ENCODE peak calls at places on chromosomes 16 and 17, in nine cellular contexts. G is right lobe of liver, N is heart left ventricle, S is ovary, W is erythroblast, Y is GM12892, B is GM12891, R is Peyer's patch, Z is testis. C is an unnamed sample.

GRCh38 chr17:40340880-40341807 is 23.4 kb downstream of the GJD3 start:
- DNase-seq in G (peak), N (peak), S (peak), W (peak), Y (peak), B (peak), R (peak), Z (peak), C (peak)

GRCh38 chr16:79307214-79307613 is 293.3 kb downstream of the MAF start:
- DNase-seq in G (peak), N (peak), S (no peak), W (no peak), Y (no peak), B (no peak), R (peak), Z (peak), C (peak)

GRCh38 chr16:67804853-67805542 is 1.4 kb downstream of the RANBP10 start:
- DNase-seq in G (no peak), N (no peak), S (no peak), W (no peak), Y (no peak), B (no peak), R (no peak), Z (no peak), C (peak)

GRCh38 chr17:43753488-43754129 is 5.0 kb downstream of the SOST start:
- DNase-seq in G (no peak), N (no peak), S (no peak), W (no peak), Y (no peak), B (no peak), R (no peak), Z (no peak), C (no peak)

GRCh38 chr17:74959826-74960738 is 12.5 kb downstream of the HID1 start:
- DNase-seq in G (no peak), N (no peak), S (no peak), W (no peak), Y (no peak), B (no peak), R (no peak), Z (no peak), C (no peak)

GRCh38 chr17:80596760-80597608 is 52.3 kb downstream of the RPTOR start:
- DNase-seq in G (no peak), N (no peak), S (no peak), W (no peak), Y (no peak), B (no peak), R (no peak), Z (no peak), C (no peak)

GRCh38 chr17:41308918-41309359 is at the start of gene KRTAP16-1:
- DNase-seq in G (no peak), N (no peak), S (no peak), W (no peak), Y (no peak), B (no peak), R (peak), Z (no peak), C (no peak)

GRCh38 chr16:11552445-11552844 is 34.3 kb downstream of the LITAF start:
- DNase-seq in G (peak), N (no peak), S (no peak), W (no peak), Y (no peak), B (no peak), R (no peak), Z (peak), C (no peak)

GRCh38 chr17:35609831-35610230 is 22.7 kb downstream of the AP2B1 start:
- DNase-seq in G (no peak), N (no peak), S (no peak), W (no peak), Y (no peak), B (no peak), R (no peak), Z (no peak), C (no peak)

GRCh38 chr17:51056813-51057510 is 63.7 kb downstream of the SPAG9 start:
- DNase-seq in G (no peak), N (no peak), S (peak), W (peak), Y (no peak), B (no peak), R (no peak), Z (peak), C (peak)

GRCh38 chr17:79607941-79608728 is 2.7 kb downstream of the RBFOX3 start:
- DNase-seq in G (no peak), N (peak), S (no peak), W (no peak), Y (no peak), B (peak), R (no peak), Z (peak), C (peak)

DNA sequence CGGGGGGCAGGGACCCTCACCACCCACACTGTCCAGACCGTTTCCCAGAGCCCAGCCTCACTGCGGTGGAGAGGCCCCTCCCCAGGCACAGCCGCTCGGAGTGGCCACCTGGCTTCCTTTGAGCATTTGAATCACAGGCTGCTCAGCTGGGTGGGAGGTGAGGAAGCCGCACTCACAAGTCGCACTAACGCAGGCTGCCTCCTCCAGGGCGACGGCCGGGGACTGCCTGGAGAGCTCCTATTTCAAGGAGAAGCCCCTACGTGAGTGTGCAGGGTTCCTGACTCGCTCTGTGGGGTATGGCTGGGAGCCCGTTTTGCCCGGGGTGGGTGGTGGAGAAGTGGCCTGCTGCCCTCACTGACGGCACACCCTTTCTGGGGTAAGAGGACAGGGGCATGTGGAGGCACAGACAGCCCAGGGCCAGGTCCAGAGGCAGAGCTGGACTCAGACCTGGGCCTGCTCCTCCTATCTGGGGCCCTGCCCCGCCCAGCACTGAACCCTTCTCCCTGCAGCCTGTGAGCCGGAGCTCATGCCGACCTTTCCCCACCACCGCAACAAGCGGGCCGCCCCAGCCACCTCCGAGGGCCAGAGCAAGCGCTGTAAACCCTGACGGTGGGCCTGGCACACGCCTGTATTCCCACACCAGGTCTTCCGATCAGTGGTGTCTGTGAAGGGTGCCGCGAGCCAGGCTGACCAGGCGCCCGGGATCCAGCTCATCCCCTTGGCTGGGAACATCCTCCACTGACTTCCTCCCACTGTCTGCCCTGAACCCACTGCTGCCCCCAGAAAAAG is 6.2 kb downstream of the SPATA2L start:
- DNase-seq in G (peak), N (no peak), S (no peak), W (no peak), Y (no peak), B (no peak), R (peak), Z (no peak), C (peak)
- TF ChIP-seq POLR2A in G (no peak), N (no peak), S (no peak), W (peak), Y (peak), B (no peak), R (no peak), Z (no peak), C (no peak)

DNA sequence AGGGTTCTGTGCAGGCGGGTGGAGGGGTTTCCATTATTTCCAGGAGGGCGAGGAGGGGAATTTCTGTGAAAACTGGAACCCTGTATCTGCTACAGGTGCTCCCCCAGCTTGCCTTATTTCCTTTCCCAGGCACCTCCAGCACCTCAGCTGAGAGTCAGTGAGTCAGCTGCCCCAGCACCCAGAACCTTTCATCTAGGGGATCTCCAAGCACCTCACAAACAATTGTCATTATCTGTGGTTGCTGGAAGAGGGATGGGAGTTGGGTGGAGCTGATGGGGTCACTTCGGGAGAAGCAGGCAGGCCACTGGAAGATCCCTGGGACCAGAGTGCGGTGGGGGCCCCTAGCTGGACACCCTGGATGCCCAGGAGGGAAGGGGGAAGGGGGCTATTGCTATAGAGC is 10.0 kb upstream of the CLUH start:
- DNase-seq in G (no peak), N (no peak), S (no peak), W (no peak), Y (no peak), B (no peak), R (no peak), Z (no peak), C (no peak)
- TF ChIP-seq POLR2A in G (no peak), N (no peak), S (no peak), W (no peak), Y (no peak), B (no peak), R (no peak), Z (no peak), C (no peak)

GRCh38 chr17:12046786-12047185 is 26.1 kb downstream of the MAP2K4 start:
- DNase-seq in G (no peak), N (no peak), S (no peak), W (no peak), Y (no peak), B (no peak), R (no peak), Z (no peak), C (no peak)

GRCh38 chr17:12047977-12048376 is 27.3 kb downstream of the MAP2K4 start:
- DNase-seq in G (no peak), N (no peak), S (no peak), W (peak), Y (no peak), B (no peak), R (no peak), Z (no peak), C (peak)

GRCh38 chr17:12050646-12051225 is 30.1 kb downstream of the MAP2K4 start:
- DNase-seq in G (no peak), N (no peak), S (no peak), W (no peak), Y (no peak), B (no peak), R (no peak), Z (no peak), C (peak)

GRCh38 chr17:12053552-12053951 is 32.9 kb downstream of the MAP2K4 start:
- DNase-seq in G (no peak), N (no peak), S (no peak), W (peak), Y (no peak), B (no peak), R (no peak), Z (no peak), C (no peak)

GRCh38 chr17:12048843-12049473 is 28.3 kb downstream of the MAP2K4 start:
- DNase-seq in G (no peak), N (no peak), S (no peak), W (no peak), Y (no peak), B (no peak), R (no peak), Z (no peak), C (no peak)
- TF ChIP-seq POLR2A in G (no peak), N (no peak), S (no peak), W (no peak), Y (no peak), B (no peak), R (no peak), Z (no peak), C (no peak)

GRCh38 chr16:81448154-81449131 is 3.8 kb downstream of the CMIP start:
- DNase-seq in G (peak), N (no peak), S (no peak), W (peak), Y (no peak), B (no peak), R (peak), Z (no peak), C (no peak)

GRCh38 chr16:81445926-81446317 is 1.3 kb downstream of the CMIP start:
- DNase-seq in G (no peak), N (no peak), S (peak), W (peak), Y (no peak), B (no peak), R (no peak), Z (no peak), C (no peak)

GRCh38 chr16:81446318-81447275 is 2.0 kb downstream of the CMIP start:
- DNase-seq in G (no peak), N (no peak), S (no peak), W (peak), Y (no peak), B (peak), R (peak), Z (no peak), C (peak)

GRCh38 chr16:81449241-81449640 is 4.6 kb downstream of the CMIP start:
- DNase-seq in G (no peak), N (no peak), S (no peak), W (no peak), Y (no peak), B (no peak), R (no peak), Z (no peak), C (no peak)

DNA sequence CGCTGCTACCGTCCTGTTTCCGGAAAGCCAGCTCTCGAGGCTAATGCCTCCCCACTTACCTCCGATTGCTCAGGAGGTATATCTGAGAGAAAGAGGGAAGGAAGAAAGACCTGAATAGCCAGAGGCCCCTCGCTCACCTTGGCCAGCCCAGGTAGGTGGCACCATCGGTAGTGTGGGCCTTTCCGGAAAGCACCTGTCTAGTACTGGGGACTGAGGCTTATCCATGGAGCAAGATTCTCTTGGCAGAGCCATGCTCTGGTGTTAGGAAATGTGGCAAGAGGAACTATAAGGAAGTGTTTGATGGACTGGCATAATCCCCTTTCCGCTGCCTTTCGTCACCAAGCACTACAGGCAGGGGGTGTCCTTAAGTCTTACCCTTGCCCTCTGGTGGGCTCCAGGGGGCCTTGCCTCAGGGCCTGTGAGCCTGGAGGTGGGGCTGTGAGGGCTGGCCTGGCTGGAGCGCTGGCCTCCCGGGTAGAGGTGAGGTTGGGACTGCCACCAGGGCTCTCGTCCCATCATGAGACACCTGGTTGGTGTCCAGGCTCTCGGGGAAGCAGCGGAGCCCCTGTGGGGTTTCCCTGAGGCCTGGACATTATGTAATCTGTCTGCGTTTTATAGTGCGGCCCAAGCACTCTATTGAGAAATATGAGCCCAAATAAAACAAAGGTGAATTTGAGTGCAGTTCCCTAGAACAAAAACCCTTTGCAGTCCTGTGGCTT is 2.9 kb downstream of the CMIP start:
- DNase-seq in G (peak), N (no peak), S (no peak), W (peak), Y (no peak), B (no peak), R (peak), Z (no peak), C (peak)
- TF ChIP-seq POLR2A in G (peak), N (no peak), S (no peak), W (no peak), Y (no peak), B (no peak), R (peak), Z (no peak), C (no peak)

DNA sequence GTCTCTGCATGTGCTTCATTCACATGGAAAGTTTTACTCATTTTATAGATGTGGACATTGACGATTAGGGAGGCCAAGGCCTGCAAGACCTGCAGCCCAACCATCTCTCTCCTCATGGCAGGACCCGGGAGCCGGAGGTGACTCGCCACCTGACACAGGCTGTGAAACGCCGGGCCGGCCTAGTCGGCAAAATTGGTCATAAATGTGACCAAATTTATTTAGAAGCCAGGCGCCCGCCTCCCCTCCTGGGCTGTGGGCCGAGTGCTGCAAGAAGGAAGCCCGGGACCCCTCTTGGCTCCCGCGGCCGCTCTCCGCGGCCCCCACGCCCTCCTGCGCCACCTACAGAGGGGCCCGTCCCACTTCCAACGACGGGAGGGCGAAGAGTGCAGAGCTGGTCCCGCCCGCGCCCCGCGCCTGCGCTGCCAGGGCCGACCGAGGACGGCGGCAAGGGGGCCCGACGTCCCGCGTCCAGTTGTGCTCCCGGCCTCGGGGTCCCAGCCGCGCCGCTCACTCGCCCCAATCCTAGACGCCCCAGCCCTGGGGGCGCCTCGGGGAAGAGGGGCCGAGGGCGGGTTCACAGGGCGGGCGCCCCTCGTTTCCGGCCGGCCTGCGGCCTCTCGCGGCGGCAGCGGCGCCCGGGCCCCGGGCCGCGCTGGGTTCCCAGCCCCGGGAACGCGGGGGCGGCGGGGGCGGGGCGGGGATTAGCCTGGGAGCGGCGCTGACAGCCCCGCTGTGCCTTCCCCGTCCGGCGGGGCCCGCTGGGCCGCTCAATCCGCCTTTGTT is 47.5 kb downstream of the WNT3 start:
- DNase-seq in G (no peak), N (peak), S (no peak), W (peak), Y (peak), B (no peak), R (peak), Z (no peak), C (no peak)
- TF ChIP-seq POLR2A in G (peak), N (peak), S (no peak), W (no peak), Y (no peak), B (no peak), R (peak), Z (no peak), C (no peak)

GRCh38 chr17:8472663-8473062 is 37.0 kb downstream of the NDEL1 start:
- DNase-seq in G (no peak), N (no peak), S (no peak), W (no peak), Y (no peak), B (no peak), R (peak), Z (no peak), C (no peak)
- TF ChIP-seq POLR2A in G (no peak), N (no peak), S (no peak), W (no peak), Y (no peak), B (no peak), R (no peak), Z (no peak), C (no peak)

C was measured in adrenal gland.